ENCODE peak calls at places on chromosomes 13 and 19, in eight cellular contexts. G is tibial nerve; X is lung; S is CD8-positive, alpha-beta T cell; P is kidney epithelial cell; L is astrocyte of the spinal cord; T is body of pancreas; Z is fibroblast of lung. A is an unnamed sample.

GRCh38 chr13:39462456-39462855 is 140.5 kb downstream of the LHFPL6 start:
- DNase-seq in G (no peak), L (peak; percentile 33), S (no peak), Z (peak; percentile 67), T (no peak), X (peak; percentile 57), P (no peak), A (no peak)

GRCh38 chr13:27406178-27406939 is 18.1 kb upstream of the GTF3A start:
- DNase-seq in L (peak; percentile 45), X (no peak), S (peak; percentile 34), P (no peak), T (peak; percentile 38), G (no peak), Z (peak; percentile 43), A (peak; percentile 26)

GRCh38 chr19:41537789-41538188 is 38.2 kb upstream of the CEACAM21 start:
- DNase-seq in X (no peak), P (no peak), T (no peak), Z (no peak), S (no peak), G (no peak), L (peak; percentile 6), A (peak; percentile 4)

GRCh38 chr19:37583340-37583739 is 11.3 kb downstream of the ZNF571 start:
- DNase-seq in S (no peak), Z (no peak), T (no peak), X (no peak), L (no peak), G (no peak), P (no peak), A (no peak)

GRCh38 chr13:29046588-29046987 is 226.4 kb downstream of the MTUS2 start:
- DNase-seq in X (no peak), G (no peak), Z (no peak), L (no peak), S (no peak), P (no peak), T (no peak), A (no peak)

GRCh38 chr13:91184244-91184926 is 163.1 kb upstream of the MIR17HG start:
- DNase-seq in L (no peak), P (no peak), G (no peak), X (no peak), S (no peak), T (no peak), Z (peak; percentile 28), A (no peak)

GRCh38 chr13:49292742-49293498 is 45.2 kb downstream of the CDADC1 start:
- DNase-seq in G (no peak), P (no peak), L (peak; percentile 89), S (no peak), X (peak; percentile 33), T (peak; percentile 52), Z (peak; percentile 80), A (peak; percentile 43)

GRCh38 chr19:30784850-30785459 is 412.8 kb downstream of the ZNF536 start:
- DNase-seq in S (peak; percentile 51), G (peak; percentile 30), X (peak; percentile 60), Z (no peak), P (no peak), T (peak; percentile 56), L (no peak), A (no peak)

GRCh38 chr19:57708641-57709354 is at the start of gene ZNF154:
- DNase-seq in X (peak; percentile 29), G (no peak), L (peak; percentile 77), Z (peak; percentile 79), P (peak; percentile 31), T (peak; percentile 39), S (peak; percentile 38), A (no peak)

DNA sequence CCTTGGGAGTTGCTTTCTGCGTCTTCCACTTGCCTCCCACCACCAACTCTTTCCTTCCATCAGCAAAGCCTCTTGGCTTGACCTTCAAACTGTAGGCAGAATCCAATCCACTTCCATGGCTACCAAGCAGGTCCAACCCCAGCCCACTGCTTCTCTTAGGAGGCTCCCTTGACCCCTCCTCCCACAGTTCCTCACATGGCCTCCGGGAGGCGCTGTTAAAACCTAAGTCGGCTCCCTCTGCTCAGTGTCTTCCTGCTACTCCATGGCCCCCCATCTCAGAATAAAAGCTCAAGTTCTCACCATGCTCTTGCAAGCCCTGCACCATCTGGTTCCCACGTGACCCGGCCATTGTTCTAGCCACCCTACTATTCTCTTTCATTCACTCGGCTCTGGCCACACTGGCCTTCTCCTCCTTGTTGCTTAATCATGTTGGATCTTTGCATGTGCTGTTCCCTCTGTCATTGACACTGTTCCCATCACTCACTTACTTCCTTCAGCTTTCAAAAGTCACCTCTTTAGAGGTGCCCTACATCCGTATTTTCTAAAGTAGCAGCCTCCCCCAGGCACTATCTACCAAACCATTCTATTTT is 7.5 kb downstream of the IZUMO2 start:
- DNase-seq in P (no peak), L (no peak), S (no peak), G (no peak), X (no peak), Z (no peak), T (no peak), A (no peak)
- TF ChIP-seq CTCF in P (no peak), L (no peak), S (no peak), G (no peak), X (no peak), Z (peak; percentile 8), T (no peak), A (peak; percentile 47)

GRCh38 chr19:51131780-51132680 is 7.3 kb downstream of the SIGLEC9 start:
- DNase-seq in X (peak; percentile 78), G (no peak), P (no peak), Z (no peak), L (peak; percentile 1), T (peak; percentile 43), S (peak; percentile 28), A (no peak)
- TF ChIP-seq CTCF in X (no peak), G (no peak), P (no peak), Z (no peak), L (no peak), T (no peak), S (no peak), A (no peak)

DNA sequence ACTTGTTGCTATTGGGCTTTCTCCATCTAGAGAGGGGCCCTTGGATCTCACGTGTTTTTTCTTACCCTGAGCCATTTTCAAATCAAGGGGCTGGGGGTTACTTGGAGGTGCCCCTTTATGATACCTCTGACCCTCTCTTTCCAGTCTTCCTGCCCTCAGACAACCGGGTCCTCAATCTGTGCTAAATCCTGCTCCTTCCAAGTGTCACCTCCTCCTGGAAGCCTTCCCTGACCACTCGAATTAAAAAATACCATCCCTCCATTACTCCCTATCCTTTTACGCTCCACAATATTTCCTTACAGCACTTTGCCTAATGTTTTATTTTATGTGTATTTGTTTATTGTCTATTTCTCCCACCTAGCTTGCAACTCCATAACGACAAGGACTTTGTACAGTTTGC is 3.3 kb downstream of the KLK8 start:
- DNase-seq in P (no peak), X (no peak), G (no peak), S (no peak), L (no peak), Z (no peak), T (no peak), A (no peak)
- TF ChIP-seq CTCF in P (no peak), X (no peak), G (no peak), S (no peak), L (no peak), Z (no peak), T (no peak), A (no peak)

GRCh38 chr19:5170329-5170745 is 170.3 kb downstream of the PTPRS start:
- DNase-seq in S (peak; percentile 70), Z (no peak), T (peak; percentile 45), G (no peak), X (peak; percentile 36), P (no peak), L (no peak), A (no peak)
- TF ChIP-seq CTCF in S (peak; percentile 47), Z (peak; percentile 56), T (peak; percentile 22), G (peak; percentile 9), X (no peak), P (peak; percentile 49), L (peak; percentile 57), A (peak; percentile 75)

DNA sequence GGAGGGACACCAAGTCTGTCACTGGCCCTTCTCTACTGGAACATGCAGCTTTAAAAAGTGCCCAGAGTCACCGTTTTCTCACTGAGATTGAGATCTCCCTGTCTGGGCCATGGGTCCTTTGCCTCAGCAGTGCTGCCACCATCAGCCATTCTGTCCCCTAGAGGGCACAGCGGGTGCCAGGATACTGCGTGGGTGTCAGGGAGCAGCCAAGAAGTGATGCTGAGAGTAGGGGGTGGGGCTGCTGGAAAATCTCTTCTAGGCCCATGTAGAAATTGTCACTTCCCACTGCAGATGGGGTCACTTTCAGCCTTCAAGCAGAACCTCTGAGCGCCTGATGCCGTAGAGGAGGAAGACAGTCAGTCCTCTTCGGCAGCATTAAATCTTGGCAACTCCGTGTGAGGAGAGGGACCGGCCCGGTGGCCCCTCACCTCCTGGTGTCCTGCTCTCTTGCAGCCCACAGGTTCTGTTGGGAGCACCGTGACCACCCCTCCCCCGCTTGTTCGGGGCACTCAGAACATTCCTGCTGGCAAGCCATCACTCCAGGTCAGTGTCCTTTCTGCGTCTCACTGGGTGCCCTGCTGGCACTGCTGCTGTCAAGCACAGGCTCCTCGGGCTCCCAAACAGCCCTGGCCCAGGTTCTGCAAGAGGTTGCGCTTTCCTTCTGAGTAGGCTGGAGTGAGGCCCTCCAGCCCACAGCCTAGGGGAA is 21.4 kb downstream of the TSSK6 start:
- DNase-seq in S (no peak), P (no peak), G (no peak), X (no peak), Z (no peak), L (no peak), T (no peak), A (no peak)
- TF ChIP-seq CTCF in S (no peak), P (no peak), G (peak; percentile 23), X (no peak), Z (no peak), L (no peak), T (no peak), A (peak; percentile 16)

DNA sequence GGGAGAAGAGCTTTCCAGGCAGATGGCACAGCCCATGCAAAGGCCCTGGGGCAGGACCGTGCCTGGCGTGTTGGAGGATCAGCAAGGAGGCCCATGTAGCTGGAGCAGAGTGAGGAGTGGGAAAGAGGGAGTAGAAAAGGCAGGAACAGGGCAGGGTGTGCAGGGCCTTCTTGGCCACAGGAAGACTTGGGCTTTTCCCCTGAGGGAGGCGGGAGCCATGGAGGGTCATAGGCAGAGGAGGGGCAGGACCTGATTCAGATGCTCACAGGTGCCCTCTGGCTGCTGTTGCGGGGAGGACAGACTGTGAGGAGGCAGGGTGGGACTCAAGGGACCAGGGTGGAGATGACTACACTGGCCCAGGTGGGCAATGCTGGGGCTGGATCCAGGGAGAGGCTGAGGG is 13.8 kb upstream of the PTPRS start:
- DNase-seq in S (no peak), L (no peak), X (no peak), G (no peak), T (no peak), P (no peak), Z (no peak), A (no peak)
- TF ChIP-seq CTCF in S (no peak), L (peak; percentile 46), X (no peak), G (no peak), T (no peak), P (peak; percentile 27), Z (peak; percentile 35), A (peak; percentile 50)

GRCh38 chr13:53189162-53189561 is 160.5 kb downstream of the OLFM4 start:
- DNase-seq in G (no peak), T (no peak), P (no peak), S (no peak), Z (no peak), X (no peak), L (no peak), A (no peak)
- TF ChIP-seq CTCF in G (no peak), T (no peak), P (no peak), S (no peak), Z (no peak), X (no peak), L (no peak), A (no peak)

A was measured in HFFc6.